ENCODE peak calls at places on chromosomes 2 and 18, in four cellular contexts. L is Jurkat, Clone E6-1; G is BJ; A is neural crest cell. R is an unnamed sample.

GRCh38 chr2:64311948-64312621 is 141.9 kb upstream of the LGALSL start:
- DNase-seq in G (peak; percentile 62), A (peak; percentile 62), L (no peak), R (peak; percentile 79)

GRCh38 chr2:129929321-129930290 is 49.9 kb upstream of the RAB6C start:
- DNase-seq in A (no peak), L (no peak), G (peak; percentile 45), R (no peak)

GRCh38 chr2:218026676-218027425 is 24.1 kb upstream of the TNS1 start:
- DNase-seq in L (no peak), G (no peak), A (no peak), R (peak; percentile 98)

GRCh38 chr2:18077724-18078123 is 199.3 kb downstream of the KCNS3 start:
- DNase-seq in L (peak; percentile 83), G (peak; percentile 65), A (no peak), R (no peak)

GRCh38 chr2:100281521-100282438 is 40.5 kb downstream of the LONRF2 start:
- DNase-seq in G (no peak), L (no peak), A (no peak), R (peak; percentile 63)

GRCh38 chr2:134014196-134014960 is 239.5 kb upstream of the MGAT5 start:
- DNase-seq in L (no peak), G (peak; percentile 74), A (no peak), R (no peak)

GRCh38 chr18:13452851-13453524 is 234.4 kb downstream of the LDLRAD4 start:
- DNase-seq in G (no peak), L (no peak), A (no peak), R (no peak)

GRCh38 chr2:189096769-189097447 is 82.7 kb downstream of the COL5A2 start:
- DNase-seq in G (peak; percentile 63), L (no peak), A (no peak), R (no peak)

GRCh38 chr18:72652990-72653593 is 109.0 kb upstream of the CBLN2 start:
- DNase-seq in G (no peak), L (peak; percentile 73), A (peak; percentile 59), R (peak; percentile 46)